ENCODE peak calls at places on chromosomes 13 and 19, in four cellular contexts. One of them, this sample, is unnamed.

GRCh38 chr13:112234131-112234875 is 141.9 kb upstream of the SPACA7 start:
- DNase-seq in cardiac fibroblast: no peak
- DNase-seq in brain microvascular endothelial cell: no peak
- DNase-seq in fibroblast of pulmonary artery: no peak
- DNase-seq in this sample: no peak

GRCh38 chr13:104962411-104962810 is 1573.1 kb downstream of the EFNB2 start:
- DNase-seq in cardiac fibroblast: no peak
- DNase-seq in brain microvascular endothelial cell: no peak
- DNase-seq in fibroblast of pulmonary artery: no peak
- DNase-seq in this sample: no peak

GRCh38 chr13:106318941-106319411 is 216.5 kb downstream of the EFNB2 start:
- DNase-seq in cardiac fibroblast: peak
- DNase-seq in brain microvascular endothelial cell: peak
- DNase-seq in fibroblast of pulmonary artery: peak
- DNase-seq in this sample: peak

GRCh38 chr13:32025730-32026129 is 5.8 kb upstream of the FRY start:
- DNase-seq in cardiac fibroblast: no peak
- DNase-seq in brain microvascular endothelial cell: no peak
- DNase-seq in fibroblast of pulmonary artery: no peak
- DNase-seq in this sample: no peak

GRCh38 chr19:34188388-34188787 is 16.1 kb downstream of the LSM14A start:
- DNase-seq in cardiac fibroblast: peak
- DNase-seq in brain microvascular endothelial cell: no peak
- DNase-seq in fibroblast of pulmonary artery: peak
- DNase-seq in this sample: no peak

GRCh38 chr13:20512042-20512683 is 13.5 kb downstream of the CRYL1 start:
- DNase-seq in cardiac fibroblast: no peak
- DNase-seq in brain microvascular endothelial cell: no peak
- DNase-seq in fibroblast of pulmonary artery: no peak
- DNase-seq in this sample: no peak

GRCh38 chr19:18425515-18426415 is 6.6 kb downstream of the SSBP4 start:
- DNase-seq in cardiac fibroblast: peak
- DNase-seq in brain microvascular endothelial cell: peak
- DNase-seq in fibroblast of pulmonary artery: peak
- DNase-seq in this sample: peak

GRCh38 chr13:69809152-69809551 is 298.5 kb upstream of the ATXN8OS start:
- DNase-seq in cardiac fibroblast: no peak
- DNase-seq in brain microvascular endothelial cell: no peak
- DNase-seq in fibroblast of pulmonary artery: no peak
- DNase-seq in this sample: no peak

GRCh38 chr19:5078666-5079409 is 109.9 kb downstream of the KDM4B start:
- DNase-seq in cardiac fibroblast: no peak
- DNase-seq in brain microvascular endothelial cell: no peak
- DNase-seq in fibroblast of pulmonary artery: no peak
- DNase-seq in this sample: no peak

GRCh38 chr19:2479556-2480194 is 3.7 kb downstream of the GADD45B start:
- DNase-seq in cardiac fibroblast: peak
- DNase-seq in brain microvascular endothelial cell: peak
- DNase-seq in fibroblast of pulmonary artery: peak
- DNase-seq in this sample: no peak

GRCh38 chr13:113783966-113784644 is 25.1 kb downstream of the TMEM255B start:
- DNase-seq in cardiac fibroblast: no peak
- DNase-seq in brain microvascular endothelial cell: no peak
- DNase-seq in fibroblast of pulmonary artery: no peak
- DNase-seq in this sample: no peak

GRCh38 chr13:109628251-109628699 is 158.1 kb downstream of the IRS2 start:
- DNase-seq in cardiac fibroblast: peak
- DNase-seq in brain microvascular endothelial cell: peak
- DNase-seq in fibroblast of pulmonary artery: peak
- DNase-seq in this sample: peak

GRCh38 chr13:30676672-30677071 is 58.7 kb upstream of the ALOX5AP start:
- DNase-seq in cardiac fibroblast: peak
- DNase-seq in brain microvascular endothelial cell: no peak
- DNase-seq in fibroblast of pulmonary artery: peak
- DNase-seq in this sample: peak

GRCh38 chr13:50401721-50402510 is 386.7 kb downstream of the KCNRG start:
- DNase-seq in cardiac fibroblast: peak
- DNase-seq in brain microvascular endothelial cell: peak
- DNase-seq in fibroblast of pulmonary artery: peak
- DNase-seq in this sample: peak

GRCh38 chr13:29707876-29708543 is 112.5 kb upstream of the SLC7A1 start:
- DNase-seq in cardiac fibroblast: peak
- DNase-seq in brain microvascular endothelial cell: peak
- DNase-seq in fibroblast of pulmonary artery: peak
- DNase-seq in this sample: peak

GRCh38 chr19:18073197-18073596 is 13.5 kb downstream of the IL12RB1 start:
- DNase-seq in cardiac fibroblast: no peak
- DNase-seq in brain microvascular endothelial cell: no peak
- DNase-seq in fibroblast of pulmonary artery: no peak
- DNase-seq in this sample: no peak

GRCh38 chr19:40923934-40924391 is 41.9 kb upstream of the CYP2A7 start:
- DNase-seq in cardiac fibroblast: no peak
- DNase-seq in brain microvascular endothelial cell: no peak
- DNase-seq in fibroblast of pulmonary artery: no peak
- DNase-seq in this sample: no peak

GRCh38 chr13:93824286-93824685 is 597.7 kb downstream of the GPC6 start:
- DNase-seq in cardiac fibroblast: no peak
- DNase-seq in brain microvascular endothelial cell: no peak
- DNase-seq in fibroblast of pulmonary artery: no peak
- DNase-seq in this sample: no peak

GRCh38 chr13:46639033-46639981 is 86.3 kb downstream of the LRCH1 start:
- DNase-seq in cardiac fibroblast: no peak
- DNase-seq in brain microvascular endothelial cell: no peak
- DNase-seq in fibroblast of pulmonary artery: no peak
- DNase-seq in this sample: no peak

GRCh38 chr19:33220735-33221134 is 4.9 kb downstream of the SLC7A10 start:
- DNase-seq in cardiac fibroblast: no peak
- DNase-seq in brain microvascular endothelial cell: no peak
- DNase-seq in fibroblast of pulmonary artery: no peak
- DNase-seq in this sample: no peak

GRCh38 chr19:46374526-46375475 is 27.9 kb downstream of the PPP5C start:
- DNase-seq in cardiac fibroblast: no peak
- DNase-seq in brain microvascular endothelial cell: no peak
- DNase-seq in fibroblast of pulmonary artery: no peak
- DNase-seq in this sample: no peak

GRCh38 chr13:48068036-48068435 is 26.9 kb downstream of the MED4 start:
- DNase-seq in cardiac fibroblast: no peak
- DNase-seq in brain microvascular endothelial cell: no peak
- DNase-seq in fibroblast of pulmonary artery: no peak
- DNase-seq in this sample: no peak

GRCh38 chr19:19321143-19321577 is 531 bp downstream of the MAU2 start:
- DNase-seq in cardiac fibroblast: no peak
- DNase-seq in brain microvascular endothelial cell: no peak
- DNase-seq in fibroblast of pulmonary artery: no peak
- DNase-seq in this sample: peak

GRCh38 chr19:45569619-45570421 is 14.8 kb downstream of the OPA3 start:
- DNase-seq in cardiac fibroblast: peak
- DNase-seq in brain microvascular endothelial cell: no peak
- DNase-seq in fibroblast of pulmonary artery: peak
- DNase-seq in this sample: peak

GRCh38 chr13:97226788-97227627 is 4.9 kb downstream of the MBNL2 start:
- DNase-seq in cardiac fibroblast: no peak
- DNase-seq in brain microvascular endothelial cell: no peak
- DNase-seq in fibroblast of pulmonary artery: peak
- DNase-seq in this sample: no peak

DNA sequence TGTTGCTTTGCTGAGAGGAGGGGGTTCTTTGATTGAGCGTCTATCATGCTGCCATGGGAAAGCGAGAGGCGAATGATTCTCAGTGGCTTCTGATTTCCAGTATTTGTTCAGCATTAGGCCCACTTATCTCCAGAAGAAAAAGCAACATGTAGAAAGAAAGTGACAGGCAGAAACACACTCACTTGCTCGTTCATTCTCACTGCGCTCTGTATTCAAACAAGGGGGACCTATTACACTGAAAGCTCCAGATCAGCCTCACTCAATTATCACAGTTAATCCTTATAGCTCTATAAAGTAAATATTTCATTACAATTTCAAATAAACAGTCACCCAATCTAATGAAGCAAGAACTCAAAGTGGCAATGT is 106.8 kb downstream of the DACH1 start:
- DNase-seq in cardiac fibroblast: no peak
- DNase-seq in brain microvascular endothelial cell: no peak
- DNase-seq in fibroblast of pulmonary artery: no peak
- DNase-seq in this sample: no peak
- H3K4me3 ChIP-seq in cardiac fibroblast: no peak
- H3K4me3 ChIP-seq in brain microvascular endothelial cell: no peak
- H3K4me3 ChIP-seq in fibroblast of pulmonary artery: no peak
- H3K4me3 ChIP-seq in this sample: no peak

GRCh38 chr19:58573658-58574164 is 576 bp upstream of the MZF1 start:
- DNase-seq in cardiac fibroblast: no peak
- DNase-seq in brain microvascular endothelial cell: no peak
- DNase-seq in fibroblast of pulmonary artery: no peak
- DNase-seq in this sample: no peak

GRCh38 chr19:58572026-58572817 is 913 bp downstream of the MZF1 start:
- DNase-seq in cardiac fibroblast: no peak
- DNase-seq in brain microvascular endothelial cell: no peak
- DNase-seq in fibroblast of pulmonary artery: no peak
- DNase-seq in this sample: no peak

GRCh38 chr19:58570770-58571574 is 2.2 kb downstream of the MZF1 start:
- DNase-seq in cardiac fibroblast: no peak
- DNase-seq in brain microvascular endothelial cell: no peak
- DNase-seq in fibroblast of pulmonary artery: no peak
- DNase-seq in this sample: no peak

GRCh38 chr19:58571575-58571947 is 1.6 kb downstream of the MZF1 start:
- DNase-seq in cardiac fibroblast: no peak
- DNase-seq in brain microvascular endothelial cell: no peak
- DNase-seq in fibroblast of pulmonary artery: no peak
- DNase-seq in this sample: no peak

DNA sequence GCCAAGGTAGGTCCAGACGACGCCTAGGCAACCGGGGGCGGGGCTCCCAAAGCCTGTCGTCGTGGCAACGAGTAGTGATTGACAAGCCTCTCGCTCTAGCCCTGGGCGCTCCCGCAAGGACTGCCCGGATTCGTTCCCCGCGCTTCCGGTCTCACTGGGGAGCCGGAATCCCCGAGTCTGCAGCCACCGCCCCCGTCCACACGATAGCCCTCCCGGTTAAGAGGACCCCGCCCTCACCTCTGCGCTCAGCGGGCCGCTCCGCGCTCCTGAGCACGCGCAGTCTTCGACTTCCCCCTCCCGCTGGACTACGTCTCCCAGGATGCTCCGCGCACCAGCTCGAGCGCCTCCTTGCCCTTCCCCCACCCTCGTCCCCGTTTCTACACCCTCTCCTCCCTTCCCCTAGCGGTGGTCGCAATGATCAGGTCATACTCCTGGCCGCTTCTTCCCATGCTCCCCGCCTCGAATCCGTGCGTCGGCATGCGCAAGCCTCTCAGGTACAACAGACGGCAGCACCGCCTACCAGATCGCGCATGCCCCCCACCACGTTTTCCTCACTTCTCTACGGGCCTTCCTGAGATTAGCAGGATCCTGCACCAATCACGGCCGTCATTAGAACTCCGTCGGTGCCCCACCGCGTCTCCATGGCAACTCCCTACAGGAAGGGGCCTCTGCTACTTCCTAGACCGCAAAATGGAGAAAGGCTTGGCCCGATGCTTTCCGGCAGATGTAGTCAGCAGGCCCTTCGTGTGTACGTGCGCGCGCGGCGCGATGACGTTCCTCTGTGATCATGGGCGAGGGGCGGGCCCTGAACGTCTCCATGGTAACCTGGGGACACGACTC is at the start of gene MZF1:
- DNase-seq in cardiac fibroblast: peak
- DNase-seq in brain microvascular endothelial cell: peak
- DNase-seq in fibroblast of pulmonary artery: peak
- DNase-seq in this sample: peak
- TF ChIP-seq CTCF in cardiac fibroblast: peak
- TF ChIP-seq CTCF in brain microvascular endothelial cell: peak
- TF ChIP-seq CTCF in fibroblast of pulmonary artery: no peak
- TF ChIP-seq CTCF in this sample: peak

GRCh38 chr19:12786950-12787349 is 4.3 kb upstream of the JUNB start:
- DNase-seq in cardiac fibroblast: no peak
- DNase-seq in brain microvascular endothelial cell: no peak
- DNase-seq in fibroblast of pulmonary artery: no peak
- DNase-seq in this sample: no peak

GRCh38 chr19:12788682-12789097 is 2.6 kb upstream of the JUNB start:
- DNase-seq in cardiac fibroblast: peak
- DNase-seq in brain microvascular endothelial cell: peak
- DNase-seq in fibroblast of pulmonary artery: peak
- DNase-seq in this sample: peak

GRCh38 chr19:12787458-12787857 is 3.8 kb upstream of the JUNB start:
- DNase-seq in cardiac fibroblast: no peak
- DNase-seq in brain microvascular endothelial cell: no peak
- DNase-seq in fibroblast of pulmonary artery: no peak
- DNase-seq in this sample: no peak

GRCh38 chr19:12789098-12789903 is 2.0 kb upstream of the JUNB start:
- DNase-seq in cardiac fibroblast: peak
- DNase-seq in brain microvascular endothelial cell: no peak
- DNase-seq in fibroblast of pulmonary artery: peak
- DNase-seq in this sample: peak

DNA sequence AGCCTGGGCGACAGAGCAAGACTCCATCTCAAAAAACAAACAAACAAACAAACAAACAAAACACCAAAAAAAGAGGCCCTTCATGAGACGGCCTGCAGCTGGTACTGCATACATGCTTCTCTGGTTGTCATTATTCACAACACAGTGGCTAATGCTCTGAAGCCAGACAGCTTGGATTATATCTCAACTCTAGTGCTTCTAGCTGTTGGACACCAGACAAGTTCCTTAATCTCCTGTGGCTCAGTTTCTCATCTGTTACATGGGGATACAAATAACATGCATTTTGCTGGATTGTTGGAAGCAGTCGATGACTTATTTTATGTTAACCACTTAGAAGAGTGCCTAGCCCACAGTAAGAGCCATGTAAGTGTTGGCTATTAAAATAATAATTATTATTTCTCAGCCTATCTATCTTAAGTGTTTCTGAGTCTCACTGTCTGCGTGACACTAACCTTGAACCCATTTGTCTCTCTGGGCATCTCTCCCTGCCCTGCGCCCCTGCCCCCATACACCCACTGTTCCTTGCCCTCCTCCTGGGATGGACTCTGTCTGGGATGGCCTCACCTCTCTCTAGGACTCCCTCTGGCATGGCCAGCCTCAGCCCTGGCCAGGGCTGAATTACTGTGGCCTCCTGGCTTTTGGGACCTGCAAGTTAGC is 3.1 kb upstream of the JUNB start:
- DNase-seq in cardiac fibroblast: no peak
- DNase-seq in brain microvascular endothelial cell: no peak
- DNase-seq in fibroblast of pulmonary artery: no peak
- DNase-seq in this sample: peak
- H3K4me3 ChIP-seq in cardiac fibroblast: no peak
- H3K4me3 ChIP-seq in brain microvascular endothelial cell: no peak
- H3K4me3 ChIP-seq in fibroblast of pulmonary artery: peak
- H3K4me3 ChIP-seq in this sample: no peak

DNA sequence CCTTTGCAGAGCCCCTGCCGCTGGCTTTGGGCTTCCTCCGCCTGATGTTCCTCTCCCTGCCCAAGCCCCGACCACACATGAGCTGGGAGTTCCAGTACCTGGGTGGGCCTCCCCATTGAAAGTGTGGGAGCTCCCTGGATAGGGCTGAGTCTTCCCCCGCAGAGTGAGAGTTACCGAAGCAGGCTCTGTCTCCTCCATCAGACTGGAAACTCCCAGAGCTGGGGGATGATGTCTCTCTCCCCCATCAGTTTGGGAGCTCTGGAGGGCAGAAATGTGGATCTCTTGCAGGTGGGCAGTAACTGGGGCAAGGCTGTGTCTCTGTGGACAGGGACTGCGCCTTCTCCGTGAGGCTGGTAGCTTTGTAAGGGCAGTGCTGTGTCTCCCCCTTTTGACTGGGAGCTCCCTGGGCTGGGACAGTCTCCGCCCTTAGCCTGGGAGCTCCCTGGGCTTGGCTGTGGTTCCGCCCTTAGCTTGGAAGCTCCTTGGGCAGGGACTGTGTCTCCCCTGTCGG is 767 bp downstream of the DCAF15 start:
- DNase-seq in cardiac fibroblast: peak
- DNase-seq in brain microvascular endothelial cell: no peak
- DNase-seq in fibroblast of pulmonary artery: peak
- DNase-seq in this sample: peak
- TF ChIP-seq CTCF in cardiac fibroblast: no peak
- TF ChIP-seq CTCF in brain microvascular endothelial cell: peak
- TF ChIP-seq CTCF in fibroblast of pulmonary artery: no peak
- TF ChIP-seq CTCF in this sample: peak